ENCODE peak calls at places on chromosomes 4 and X, in ten cellular contexts. One of them, this sample, is unnamed.

GRCh38 chrX:120727503-120727902 is 97.6 kb upstream of the C1GALT1C1 start:
- DNase-seq in kidney glomerular epithelial cell: no peak
- DNase-seq in NCI-H2029: no peak
- DNase-seq in left ventricle myocardium inferior: no peak
- DNase-seq in LoVo: no peak
- DNase-seq in posterior cingulate gyrus: no peak
- DNase-seq in kidney tubule cell: no peak
- DNase-seq in GM23338: no peak
- DNase-seq in ascending aorta: no peak
- DNase-seq in H54: no peak
- DNase-seq in this sample: no peak

GRCh38 chr4:8908206-8908893 is 36.7 kb upstream of the HMX1 start:
- DNase-seq in kidney glomerular epithelial cell: no peak
- DNase-seq in NCI-H2029: no peak
- DNase-seq in left ventricle myocardium inferior: no peak
- DNase-seq in LoVo: no peak
- DNase-seq in posterior cingulate gyrus: no peak
- DNase-seq in kidney tubule cell: no peak
- DNase-seq in GM23338: no peak
- DNase-seq in ascending aorta: peak; percentile 48
- DNase-seq in H54: no peak
- DNase-seq in this sample: peak; percentile 16

GRCh38 chr4:3112979-3113469 is 38.5 kb downstream of the HTT start:
- DNase-seq in kidney glomerular epithelial cell: no peak
- DNase-seq in NCI-H2029: no peak
- DNase-seq in left ventricle myocardium inferior: no peak
- DNase-seq in LoVo: no peak
- DNase-seq in posterior cingulate gyrus: no peak
- DNase-seq in kidney tubule cell: no peak
- DNase-seq in GM23338: no peak
- DNase-seq in ascending aorta: no peak
- DNase-seq in H54: no peak
- DNase-seq in this sample: no peak

GRCh38 chr4:81769244-81769643 is 297.5 kb upstream of the RASGEF1B start:
- DNase-seq in kidney glomerular epithelial cell: no peak
- DNase-seq in NCI-H2029: no peak
- DNase-seq in left ventricle myocardium inferior: no peak
- DNase-seq in LoVo: no peak
- DNase-seq in posterior cingulate gyrus: no peak
- DNase-seq in kidney tubule cell: no peak
- DNase-seq in GM23338: no peak
- DNase-seq in ascending aorta: no peak
- DNase-seq in H54: no peak
- DNase-seq in this sample: no peak

GRCh38 chr4:11151500-11151899 is 277.2 kb downstream of the HS3ST1 start:
- DNase-seq in kidney glomerular epithelial cell: no peak
- DNase-seq in NCI-H2029: peak; percentile 26
- DNase-seq in left ventricle myocardium inferior: no peak
- DNase-seq in LoVo: no peak
- DNase-seq in posterior cingulate gyrus: no peak
- DNase-seq in kidney tubule cell: no peak
- DNase-seq in GM23338: no peak
- DNase-seq in ascending aorta: no peak
- DNase-seq in H54: no peak
- DNase-seq in this sample: no peak

GRCh38 chrX:12007881-12008280 is 130.4 kb upstream of the FRMPD4 start:
- DNase-seq in kidney glomerular epithelial cell: peak; percentile 52
- DNase-seq in NCI-H2029: no peak
- DNase-seq in left ventricle myocardium inferior: no peak
- DNase-seq in LoVo: peak; percentile 2
- DNase-seq in posterior cingulate gyrus: no peak
- DNase-seq in kidney tubule cell: peak; percentile 95
- DNase-seq in GM23338: no peak
- DNase-seq in ascending aorta: no peak
- DNase-seq in H54: no peak
- DNase-seq in this sample: no peak

GRCh38 chr4:17284323-17285175 is 227.3 kb downstream of the QDPR start:
- DNase-seq in kidney glomerular epithelial cell: peak; percentile 13
- DNase-seq in NCI-H2029: peak; percentile 53
- DNase-seq in left ventricle myocardium inferior: no peak
- DNase-seq in LoVo: no peak
- DNase-seq in posterior cingulate gyrus: no peak
- DNase-seq in kidney tubule cell: no peak
- DNase-seq in GM23338: no peak
- DNase-seq in ascending aorta: no peak
- DNase-seq in H54: no peak
- DNase-seq in this sample: no peak

GRCh38 chr4:124295413-124295812 is 417.1 kb downstream of the ANKRD50 start:
- DNase-seq in kidney glomerular epithelial cell: no peak
- DNase-seq in NCI-H2029: no peak
- DNase-seq in left ventricle myocardium inferior: no peak
- DNase-seq in LoVo: no peak
- DNase-seq in posterior cingulate gyrus: no peak
- DNase-seq in kidney tubule cell: no peak
- DNase-seq in GM23338: no peak
- DNase-seq in ascending aorta: no peak
- DNase-seq in H54: no peak
- DNase-seq in this sample: no peak

GRCh38 chrX:113747274-113747973 is 836.5 kb upstream of the HTR2C start:
- DNase-seq in kidney glomerular epithelial cell: no peak
- DNase-seq in NCI-H2029: no peak
- DNase-seq in left ventricle myocardium inferior: no peak
- DNase-seq in LoVo: no peak
- DNase-seq in posterior cingulate gyrus: no peak
- DNase-seq in kidney tubule cell: no peak
- DNase-seq in GM23338: no peak
- DNase-seq in ascending aorta: no peak
- DNase-seq in H54: no peak
- DNase-seq in this sample: no peak

GRCh38 chrX:48531359-48531954 is 8.1 kb upstream of the TBC1D25 start:
- DNase-seq in kidney glomerular epithelial cell: no peak
- DNase-seq in NCI-H2029: no peak
- DNase-seq in left ventricle myocardium inferior: no peak
- DNase-seq in LoVo: peak; percentile 68
- DNase-seq in posterior cingulate gyrus: no peak
- DNase-seq in kidney tubule cell: peak; percentile 52
- DNase-seq in GM23338: no peak
- DNase-seq in ascending aorta: no peak
- DNase-seq in H54: no peak
- DNase-seq in this sample: no peak

GRCh38 chr4:172826346-172826745 is 342.3 kb upstream of the GALNT7 start:
- DNase-seq in kidney glomerular epithelial cell: no peak
- DNase-seq in NCI-H2029: no peak
- DNase-seq in left ventricle myocardium inferior: no peak
- DNase-seq in LoVo: no peak
- DNase-seq in posterior cingulate gyrus: no peak
- DNase-seq in kidney tubule cell: peak; percentile 43
- DNase-seq in GM23338: no peak
- DNase-seq in ascending aorta: no peak
- DNase-seq in H54: no peak
- DNase-seq in this sample: no peak

GRCh38 chrX:73847991-73848390 is 285.0 kb downstream of the CHIC1 start:
- DNase-seq in kidney glomerular epithelial cell: no peak
- DNase-seq in NCI-H2029: no peak
- DNase-seq in left ventricle myocardium inferior: no peak
- DNase-seq in LoVo: no peak
- DNase-seq in posterior cingulate gyrus: no peak
- DNase-seq in kidney tubule cell: no peak
- DNase-seq in GM23338: no peak
- DNase-seq in ascending aorta: no peak
- DNase-seq in H54: no peak
- DNase-seq in this sample: no peak

This sample was measured in iPS-NIHi11.